ENCODE peak calls at places on chromosomes 4 and X, in ten cellular contexts. One of them, this sample, is unnamed.
A peak's percentile ranks its signal among the peaks of the same experiment; 100 is the strongest.

GRCh38 chr4:83328486-83328885 is 6.2 kb downstream of the HPSE start:
- ATAC-seq in left ventricle myocardium superior: no peak
- ATAC-seq in activated naive CD8-positive, alpha-beta T cell treated with anti-CD3 and anti-CD28 coated beads, Interleukin-2, amount 10 ng/mL, durations not matched to agents 7 days and 5 days: no peak
- ATAC-seq in central memory CD8-positive, alpha-beta T cell: no peak
- ATAC-seq in T-helper 17 cell: no peak
- ATAC-seq in A549: peak; percentile 33
- ATAC-seq in activated CD8-positive, alpha-beta T cell treated with anti-CD3 and anti-CD28 coated beads, Interleukin-2, amount 10 ng/mL, durations not matched to agents 7 days and 5 days: no peak
- ATAC-seq in natural killer cell: no peak
- ATAC-seq in right lobe of liver: peak; percentile 34
- ATAC-seq in HepG2: peak; percentile 72
- ATAC-seq in this sample: no peak

GRCh38 chr4:153418114-153418513 is 48.0 kb upstream of the TMEM131L start:
- ATAC-seq in natural killer cell: no peak
- ATAC-seq in right lobe of liver: no peak
- ATAC-seq in activated CD8-positive, alpha-beta T cell treated with anti-CD3 and anti-CD28 coated beads, Interleukin-2, amount 10 ng/mL, durations not matched to agents 7 days and 5 days: no peak
- ATAC-seq in T-helper 17 cell: no peak
- ATAC-seq in A549: no peak
- ATAC-seq in activated naive CD8-positive, alpha-beta T cell treated with anti-CD3 and anti-CD28 coated beads, Interleukin-2, amount 10 ng/mL, durations not matched to agents 7 days and 5 days: no peak
- ATAC-seq in central memory CD8-positive, alpha-beta T cell: no peak
- ATAC-seq in left ventricle myocardium superior: no peak
- ATAC-seq in HepG2: no peak
- ATAC-seq in this sample: no peak

GRCh38 chr4:3387943-3388348 is 53.8 kb upstream of the HGFAC start:
- ATAC-seq in HepG2: no peak
- ATAC-seq in central memory CD8-positive, alpha-beta T cell: no peak
- ATAC-seq in left ventricle myocardium superior: peak; percentile 83
- ATAC-seq in activated CD8-positive, alpha-beta T cell treated with anti-CD3 and anti-CD28 coated beads, Interleukin-2, amount 10 ng/mL, durations not matched to agents 7 days and 5 days: no peak
- ATAC-seq in T-helper 17 cell: no peak
- ATAC-seq in right lobe of liver: peak; percentile 72
- ATAC-seq in activated naive CD8-positive, alpha-beta T cell treated with anti-CD3 and anti-CD28 coated beads, Interleukin-2, amount 10 ng/mL, durations not matched to agents 7 days and 5 days: no peak
- ATAC-seq in A549: no peak
- ATAC-seq in natural killer cell: no peak
- ATAC-seq in this sample: peak; percentile 61

GRCh38 chrX:41526268-41526667 is 79.1 kb downstream of the NYX start:
- ATAC-seq in HepG2: no peak
- ATAC-seq in right lobe of liver: no peak
- ATAC-seq in central memory CD8-positive, alpha-beta T cell: no peak
- ATAC-seq in A549: no peak
- ATAC-seq in activated CD8-positive, alpha-beta T cell treated with anti-CD3 and anti-CD28 coated beads, Interleukin-2, amount 10 ng/mL, durations not matched to agents 7 days and 5 days: no peak
- ATAC-seq in natural killer cell: no peak
- ATAC-seq in activated naive CD8-positive, alpha-beta T cell treated with anti-CD3 and anti-CD28 coated beads, Interleukin-2, amount 10 ng/mL, durations not matched to agents 7 days and 5 days: no peak
- ATAC-seq in left ventricle myocardium superior: peak; percentile 79
- ATAC-seq in T-helper 17 cell: no peak
- ATAC-seq in this sample: no peak

GRCh38 chr4:100060765-100061416 is 110.8 kb upstream of the H2AZ1 start:
- ATAC-seq in left ventricle myocardium superior: no peak
- ATAC-seq in activated naive CD8-positive, alpha-beta T cell treated with anti-CD3 and anti-CD28 coated beads, Interleukin-2, amount 10 ng/mL, durations not matched to agents 7 days and 5 days: no peak
- ATAC-seq in T-helper 17 cell: no peak
- ATAC-seq in natural killer cell: no peak
- ATAC-seq in central memory CD8-positive, alpha-beta T cell: no peak
- ATAC-seq in right lobe of liver: no peak
- ATAC-seq in activated CD8-positive, alpha-beta T cell treated with anti-CD3 and anti-CD28 coated beads, Interleukin-2, amount 10 ng/mL, durations not matched to agents 7 days and 5 days: no peak
- ATAC-seq in HepG2: no peak
- ATAC-seq in A549: no peak
- ATAC-seq in this sample: no peak

GRCh38 chr4:114311745-114312144 is 286.9 kb upstream of the UGT8 start:
- ATAC-seq in activated CD8-positive, alpha-beta T cell treated with anti-CD3 and anti-CD28 coated beads, Interleukin-2, amount 10 ng/mL, durations not matched to agents 7 days and 5 days: no peak
- ATAC-seq in A549: no peak
- ATAC-seq in central memory CD8-positive, alpha-beta T cell: no peak
- ATAC-seq in HepG2: no peak
- ATAC-seq in activated naive CD8-positive, alpha-beta T cell treated with anti-CD3 and anti-CD28 coated beads, Interleukin-2, amount 10 ng/mL, durations not matched to agents 7 days and 5 days: no peak
- ATAC-seq in natural killer cell: no peak
- ATAC-seq in T-helper 17 cell: no peak
- ATAC-seq in left ventricle myocardium superior: no peak
- ATAC-seq in right lobe of liver: no peak
- ATAC-seq in this sample: no peak

GRCh38 chrX:13005671-13006473 is 31.0 kb downstream of the TMSB4X start:
- ATAC-seq in A549: no peak
- ATAC-seq in right lobe of liver: peak; percentile 16
- ATAC-seq in HepG2: no peak
- ATAC-seq in activated naive CD8-positive, alpha-beta T cell treated with anti-CD3 and anti-CD28 coated beads, Interleukin-2, amount 10 ng/mL, durations not matched to agents 7 days and 5 days: no peak
- ATAC-seq in natural killer cell: no peak
- ATAC-seq in left ventricle myocardium superior: no peak
- ATAC-seq in activated CD8-positive, alpha-beta T cell treated with anti-CD3 and anti-CD28 coated beads, Interleukin-2, amount 10 ng/mL, durations not matched to agents 7 days and 5 days: peak; percentile 34
- ATAC-seq in T-helper 17 cell: peak; percentile 63
- ATAC-seq in central memory CD8-positive, alpha-beta T cell: peak; percentile 67
- ATAC-seq in this sample: peak; percentile 81

GRCh38 chr4:121668368-121669162 is 28.2 kb downstream of the ANXA5 start:
- ATAC-seq in left ventricle myocardium superior: peak; percentile 33
- ATAC-seq in HepG2: no peak
- ATAC-seq in central memory CD8-positive, alpha-beta T cell: no peak
- ATAC-seq in right lobe of liver: no peak
- ATAC-seq in natural killer cell: no peak
- ATAC-seq in T-helper 17 cell: no peak
- ATAC-seq in activated naive CD8-positive, alpha-beta T cell treated with anti-CD3 and anti-CD28 coated beads, Interleukin-2, amount 10 ng/mL, durations not matched to agents 7 days and 5 days: no peak
- ATAC-seq in activated CD8-positive, alpha-beta T cell treated with anti-CD3 and anti-CD28 coated beads, Interleukin-2, amount 10 ng/mL, durations not matched to agents 7 days and 5 days: no peak
- ATAC-seq in A549: peak; percentile 62
- ATAC-seq in this sample: no peak

GRCh38 chr4:103067841-103068547 is 8.6 kb downstream of the SLC9B2 start:
- ATAC-seq in right lobe of liver: peak; percentile 95
- ATAC-seq in activated CD8-positive, alpha-beta T cell treated with anti-CD3 and anti-CD28 coated beads, Interleukin-2, amount 10 ng/mL, durations not matched to agents 7 days and 5 days: no peak
- ATAC-seq in A549: no peak
- ATAC-seq in HepG2: no peak
- ATAC-seq in natural killer cell: no peak
- ATAC-seq in activated naive CD8-positive, alpha-beta T cell treated with anti-CD3 and anti-CD28 coated beads, Interleukin-2, amount 10 ng/mL, durations not matched to agents 7 days and 5 days: no peak
- ATAC-seq in left ventricle myocardium superior: no peak
- ATAC-seq in T-helper 17 cell: no peak
- ATAC-seq in central memory CD8-positive, alpha-beta T cell: no peak
- ATAC-seq in this sample: no peak

GRCh38 chr4:184801781-184802180 is 24.0 kb downstream of the ACSL1 start:
- ATAC-seq in HepG2: no peak
- ATAC-seq in T-helper 17 cell: no peak
- ATAC-seq in A549: no peak
- ATAC-seq in left ventricle myocardium superior: no peak
- ATAC-seq in central memory CD8-positive, alpha-beta T cell: no peak
- ATAC-seq in right lobe of liver: peak; percentile 3
- ATAC-seq in activated CD8-positive, alpha-beta T cell treated with anti-CD3 and anti-CD28 coated beads, Interleukin-2, amount 10 ng/mL, durations not matched to agents 7 days and 5 days: no peak
- ATAC-seq in natural killer cell: no peak
- ATAC-seq in activated naive CD8-positive, alpha-beta T cell treated with anti-CD3 and anti-CD28 coated beads, Interleukin-2, amount 10 ng/mL, durations not matched to agents 7 days and 5 days: no peak
- ATAC-seq in this sample: no peak

GRCh38 chrX:53305996-53306937 is 24.9 kb upstream of the IQSEC2 start:
- ATAC-seq in T-helper 17 cell: no peak
- ATAC-seq in activated CD8-positive, alpha-beta T cell treated with anti-CD3 and anti-CD28 coated beads, Interleukin-2, amount 10 ng/mL, durations not matched to agents 7 days and 5 days: no peak
- ATAC-seq in natural killer cell: no peak
- ATAC-seq in A549: no peak
- ATAC-seq in HepG2: no peak
- ATAC-seq in activated naive CD8-positive, alpha-beta T cell treated with anti-CD3 and anti-CD28 coated beads, Interleukin-2, amount 10 ng/mL, durations not matched to agents 7 days and 5 days: no peak
- ATAC-seq in right lobe of liver: no peak
- ATAC-seq in central memory CD8-positive, alpha-beta T cell: no peak
- ATAC-seq in left ventricle myocardium superior: peak; percentile 52
- ATAC-seq in this sample: no peak

GRCh38 chr4:119020158-119020557 is 115.5 kb upstream of the MYOZ2 start:
- ATAC-seq in activated naive CD8-positive, alpha-beta T cell treated with anti-CD3 and anti-CD28 coated beads, Interleukin-2, amount 10 ng/mL, durations not matched to agents 7 days and 5 days: no peak
- ATAC-seq in activated CD8-positive, alpha-beta T cell treated with anti-CD3 and anti-CD28 coated beads, Interleukin-2, amount 10 ng/mL, durations not matched to agents 7 days and 5 days: no peak
- ATAC-seq in central memory CD8-positive, alpha-beta T cell: no peak
- ATAC-seq in right lobe of liver: no peak
- ATAC-seq in A549: no peak
- ATAC-seq in left ventricle myocardium superior: peak; percentile 68
- ATAC-seq in T-helper 17 cell: no peak
- ATAC-seq in HepG2: no peak
- ATAC-seq in natural killer cell: no peak
- ATAC-seq in this sample: no peak

GRCh38 chr4:89134775-89135319 is 23.5 kb downstream of the TIGD2 start:
- ATAC-seq in right lobe of liver: peak; percentile 54
- ATAC-seq in natural killer cell: no peak
- ATAC-seq in central memory CD8-positive, alpha-beta T cell: no peak
- ATAC-seq in HepG2: no peak
- ATAC-seq in A549: peak; percentile 75
- ATAC-seq in left ventricle myocardium superior: peak; percentile 65
- ATAC-seq in activated naive CD8-positive, alpha-beta T cell treated with anti-CD3 and anti-CD28 coated beads, Interleukin-2, amount 10 ng/mL, durations not matched to agents 7 days and 5 days: no peak
- ATAC-seq in activated CD8-positive, alpha-beta T cell treated with anti-CD3 and anti-CD28 coated beads, Interleukin-2, amount 10 ng/mL, durations not matched to agents 7 days and 5 days: no peak
- ATAC-seq in T-helper 17 cell: no peak
- ATAC-seq in this sample: no peak

GRCh38 chrX:1430451-1430850 is 22.3 kb downstream of the ASMTL start:
- ATAC-seq in T-helper 17 cell: no peak
- ATAC-seq in right lobe of liver: no peak
- ATAC-seq in central memory CD8-positive, alpha-beta T cell: no peak
- ATAC-seq in natural killer cell: no peak
- ATAC-seq in A549: no peak
- ATAC-seq in HepG2: no peak
- ATAC-seq in left ventricle myocardium superior: no peak
- ATAC-seq in activated naive CD8-positive, alpha-beta T cell treated with anti-CD3 and anti-CD28 coated beads, Interleukin-2, amount 10 ng/mL, durations not matched to agents 7 days and 5 days: no peak
- ATAC-seq in activated CD8-positive, alpha-beta T cell treated with anti-CD3 and anti-CD28 coated beads, Interleukin-2, amount 10 ng/mL, durations not matched to agents 7 days and 5 days: peak; percentile 24
- ATAC-seq in this sample: no peak

GRCh38 chr4:1982124-1983052 is 26.4 kb downstream of the NELFA start:
- ATAC-seq in HepG2: no peak
- ATAC-seq in T-helper 17 cell: no peak
- ATAC-seq in natural killer cell: no peak
- ATAC-seq in right lobe of liver: no peak
- ATAC-seq in activated naive CD8-positive, alpha-beta T cell treated with anti-CD3 and anti-CD28 coated beads, Interleukin-2, amount 10 ng/mL, durations not matched to agents 7 days and 5 days: no peak
- ATAC-seq in activated CD8-positive, alpha-beta T cell treated with anti-CD3 and anti-CD28 coated beads, Interleukin-2, amount 10 ng/mL, durations not matched to agents 7 days and 5 days: no peak
- ATAC-seq in central memory CD8-positive, alpha-beta T cell: no peak
- ATAC-seq in left ventricle myocardium superior: no peak
- ATAC-seq in A549: no peak
- ATAC-seq in this sample: no peak

GRCh38 chr4:108044951-108045686 is 55.4 kb downstream of the HADH start:
- ATAC-seq in HepG2: no peak
- ATAC-seq in left ventricle myocardium superior: no peak
- ATAC-seq in T-helper 17 cell: no peak
- ATAC-seq in activated CD8-positive, alpha-beta T cell treated with anti-CD3 and anti-CD28 coated beads, Interleukin-2, amount 10 ng/mL, durations not matched to agents 7 days and 5 days: no peak
- ATAC-seq in A549: no peak
- ATAC-seq in right lobe of liver: no peak
- ATAC-seq in activated naive CD8-positive, alpha-beta T cell treated with anti-CD3 and anti-CD28 coated beads, Interleukin-2, amount 10 ng/mL, durations not matched to agents 7 days and 5 days: no peak
- ATAC-seq in central memory CD8-positive, alpha-beta T cell: no peak
- ATAC-seq in natural killer cell: no peak
- ATAC-seq in this sample: no peak

GRCh38 chrX:72102760-72103159 is 29.0 kb downstream of the RTL5 start:
- ATAC-seq in activated naive CD8-positive, alpha-beta T cell treated with anti-CD3 and anti-CD28 coated beads, Interleukin-2, amount 10 ng/mL, durations not matched to agents 7 days and 5 days: no peak
- ATAC-seq in left ventricle myocardium superior: no peak
- ATAC-seq in T-helper 17 cell: no peak
- ATAC-seq in HepG2: no peak
- ATAC-seq in right lobe of liver: peak; percentile 77
- ATAC-seq in A549: no peak
- ATAC-seq in activated CD8-positive, alpha-beta T cell treated with anti-CD3 and anti-CD28 coated beads, Interleukin-2, amount 10 ng/mL, durations not matched to agents 7 days and 5 days: no peak
- ATAC-seq in central memory CD8-positive, alpha-beta T cell: no peak
- ATAC-seq in natural killer cell: no peak
- ATAC-seq in this sample: no peak

GRCh38 chrX:100350704-100351489 is 59.2 kb downstream of the PCDH19 start:
- ATAC-seq in T-helper 17 cell: no peak
- ATAC-seq in natural killer cell: no peak
- ATAC-seq in left ventricle myocardium superior: no peak
- ATAC-seq in right lobe of liver: no peak
- ATAC-seq in HepG2: no peak
- ATAC-seq in central memory CD8-positive, alpha-beta T cell: no peak
- ATAC-seq in activated CD8-positive, alpha-beta T cell treated with anti-CD3 and anti-CD28 coated beads, Interleukin-2, amount 10 ng/mL, durations not matched to agents 7 days and 5 days: no peak
- ATAC-seq in activated naive CD8-positive, alpha-beta T cell treated with anti-CD3 and anti-CD28 coated beads, Interleukin-2, amount 10 ng/mL, durations not matched to agents 7 days and 5 days: no peak
- ATAC-seq in A549: no peak
- ATAC-seq in this sample: no peak

GRCh38 chr4:16603178-16603577 is 295.3 kb downstream of the LDB2 start:
- ATAC-seq in central memory CD8-positive, alpha-beta T cell: no peak
- ATAC-seq in right lobe of liver: no peak
- ATAC-seq in A549: no peak
- ATAC-seq in HepG2: no peak
- ATAC-seq in activated CD8-positive, alpha-beta T cell treated with anti-CD3 and anti-CD28 coated beads, Interleukin-2, amount 10 ng/mL, durations not matched to agents 7 days and 5 days: no peak
- ATAC-seq in natural killer cell: no peak
- ATAC-seq in activated naive CD8-positive, alpha-beta T cell treated with anti-CD3 and anti-CD28 coated beads, Interleukin-2, amount 10 ng/mL, durations not matched to agents 7 days and 5 days: no peak
- ATAC-seq in left ventricle myocardium superior: no peak
- ATAC-seq in T-helper 17 cell: no peak
- ATAC-seq in this sample: no peak

GRCh38 chr4:60209588-60209987 is 990.5 kb upstream of the ADGRL3 start:
- ATAC-seq in HepG2: peak; percentile 68
- ATAC-seq in right lobe of liver: no peak
- ATAC-seq in natural killer cell: no peak
- ATAC-seq in T-helper 17 cell: no peak
- ATAC-seq in activated CD8-positive, alpha-beta T cell treated with anti-CD3 and anti-CD28 coated beads, Interleukin-2, amount 10 ng/mL, durations not matched to agents 7 days and 5 days: no peak
- ATAC-seq in activated naive CD8-positive, alpha-beta T cell treated with anti-CD3 and anti-CD28 coated beads, Interleukin-2, amount 10 ng/mL, durations not matched to agents 7 days and 5 days: no peak
- ATAC-seq in left ventricle myocardium superior: no peak
- ATAC-seq in A549: no peak
- ATAC-seq in central memory CD8-positive, alpha-beta T cell: no peak
- ATAC-seq in this sample: no peak

GRCh38 chr4:182418054-182418734 is 175.0 kb downstream of the TENM3 start:
- ATAC-seq in natural killer cell: no peak
- ATAC-seq in activated CD8-positive, alpha-beta T cell treated with anti-CD3 and anti-CD28 coated beads, Interleukin-2, amount 10 ng/mL, durations not matched to agents 7 days and 5 days: no peak
- ATAC-seq in activated naive CD8-positive, alpha-beta T cell treated with anti-CD3 and anti-CD28 coated beads, Interleukin-2, amount 10 ng/mL, durations not matched to agents 7 days and 5 days: no peak
- ATAC-seq in T-helper 17 cell: no peak
- ATAC-seq in right lobe of liver: no peak
- ATAC-seq in central memory CD8-positive, alpha-beta T cell: no peak
- ATAC-seq in A549: no peak
- ATAC-seq in left ventricle myocardium superior: no peak
- ATAC-seq in HepG2: no peak
- ATAC-seq in this sample: no peak

GRCh38 chr4:186810613-186811150 is 87.0 kb upstream of the FAT1 start:
- ATAC-seq in activated naive CD8-positive, alpha-beta T cell treated with anti-CD3 and anti-CD28 coated beads, Interleukin-2, amount 10 ng/mL, durations not matched to agents 7 days and 5 days: no peak
- ATAC-seq in activated CD8-positive, alpha-beta T cell treated with anti-CD3 and anti-CD28 coated beads, Interleukin-2, amount 10 ng/mL, durations not matched to agents 7 days and 5 days: no peak
- ATAC-seq in natural killer cell: no peak
- ATAC-seq in A549: no peak
- ATAC-seq in T-helper 17 cell: no peak
- ATAC-seq in left ventricle myocardium superior: no peak
- ATAC-seq in right lobe of liver: no peak
- ATAC-seq in HepG2: no peak
- ATAC-seq in central memory CD8-positive, alpha-beta T cell: no peak
- ATAC-seq in this sample: no peak